ENCODE peak calls at places on chromosome 13, in seven cellular contexts. V, S, I, B, C, Q and E are unnamed samples.

GRCh38 chr13:26664942-26665341 is 95.6 kb downstream of the GPR12 start:
- DNase-seq in B (no peak), Q (no peak), I (no peak), C (no peak), S (no peak), V (no peak), E (no peak)

GRCh38 chr13:27263438-27263837 is 7.2 kb upstream of the RASL11A start:
- DNase-seq in V (no peak), I (no peak), S (no peak), C (no peak), Q (no peak), B (no peak), E (no peak)

GRCh38 chr13:105920375-105920774 is 615.1 kb downstream of the EFNB2 start:
- DNase-seq in C (peak; percentile 52), Q (no peak), I (peak; percentile 87), S (no peak), V (no peak), B (peak; percentile 89), E (no peak)

GRCh38 chr13:105037064-105037463 is 1498.4 kb downstream of the EFNB2 start:
- DNase-seq in I (no peak), C (no peak), V (no peak), B (peak; percentile 42), Q (no peak), S (no peak), E (no peak)

GRCh38 chr13:30126903-30127428 is 180.4 kb downstream of the KATNAL1 start:
- DNase-seq in Q (no peak), C (peak; percentile 50), S (no peak), I (peak; percentile 61), B (no peak), V (no peak), E (no peak)

GRCh38 chr13:35914662-35915061 is 216.5 kb downstream of the DCLK1 start:
- DNase-seq in S (no peak), C (peak; percentile 78), V (no peak), I (no peak), B (no peak), Q (no peak), E (no peak)

GRCh38 chr13:48126944-48127814 is 32.3 kb upstream of the MED4 start:
- DNase-seq in B (peak; percentile 80), C (peak; percentile 51), V (peak; percentile 14), I (peak; percentile 60), Q (peak; percentile 51), S (no peak), E (peak; percentile 24)

GRCh38 chr13:113941571-113942191 is 32.2 kb downstream of the C13orf46 start:
- DNase-seq in Q (no peak), B (no peak), S (no peak), I (no peak), C (no peak), V (no peak), E (no peak)

GRCh38 chr13:48646791-48647190 is 6.9 kb upstream of the CYSLTR2 start:
- DNase-seq in V (no peak), Q (peak; percentile 33), I (no peak), S (no peak), C (no peak), B (no peak), E (no peak)

GRCh38 chr13:50410921-50411712 is 395.9 kb downstream of the KCNRG start:
- DNase-seq in I (peak; percentile 86), V (peak; percentile 45), S (no peak), C (peak; percentile 61), Q (no peak), B (peak; percentile 90), E (peak; percentile 22)

GRCh38 chr13:39959497-39959896 is 304.0 kb downstream of the COG6 start:
- DNase-seq in Q (no peak), B (no peak), S (no peak), V (no peak), C (no peak), I (no peak), E (no peak)

GRCh38 chr13:36526897-36527296 is 94.6 kb downstream of the CCNA1 start:
- DNase-seq in V (no peak), I (no peak), C (no peak), S (peak; percentile 71), B (peak; percentile 42), Q (no peak), E (no peak)

GRCh38 chr13:40221460-40222201 is 444.8 kb downstream of the FOXO1 start:
- DNase-seq in I (no peak), C (peak; percentile 60), V (no peak), B (peak; percentile 23), S (no peak), Q (no peak), E (peak; percentile 65)

GRCh38 chr13:50512602-50513527 is 330.6 kb downstream of the DLEU7 start:
- DNase-seq in V (no peak), B (no peak), I (peak; percentile 61), C (no peak), Q (no peak), S (peak; percentile 81), E (peak; percentile 67)

GRCh38 chr13:109610517-109610916 is 175.9 kb downstream of the IRS2 start:
- DNase-seq in S (peak; percentile 73), V (no peak), Q (peak; percentile 70), I (no peak), C (no peak), B (peak; percentile 45), E (peak; percentile 51)
- TF ChIP-seq CTCF in S (peak; percentile 45), V (peak; percentile 36), Q (peak; percentile 66), I (peak; percentile 30), C (no peak), B (peak; percentile 31), E (no peak)

GRCh38 chr13:52850396-52851152 is 2.1 kb upstream of the PCDH8 start:
- DNase-seq in C (no peak), V (no peak), I (peak; percentile 7), S (peak; percentile 87), Q (peak; percentile 93), B (peak; percentile 51), E (peak; percentile 61)
- TF ChIP-seq CTCF in C (peak; percentile 19), V (no peak), I (no peak), S (no peak), Q (peak; percentile 96), B (no peak), E (no peak)

DNA sequence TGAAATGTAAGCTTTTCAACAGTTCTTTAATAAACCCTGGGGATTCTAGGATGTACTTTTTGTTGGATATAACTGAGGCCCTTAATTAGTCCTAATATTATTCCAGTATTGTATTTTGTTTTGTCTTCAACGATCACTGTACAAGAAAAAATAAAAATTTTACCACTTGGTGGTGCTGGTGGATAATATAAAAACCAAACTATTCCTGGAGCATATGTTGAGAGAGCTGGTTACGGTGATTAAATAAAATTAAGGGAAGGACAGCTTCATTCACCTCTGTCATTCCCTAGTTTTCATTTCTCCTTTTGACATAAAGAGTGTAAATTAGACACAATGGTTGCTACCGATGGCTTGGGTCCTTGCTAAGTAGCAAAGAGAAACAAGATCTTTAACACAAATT is 598.6 kb upstream of the PCDH20 start:
- DNase-seq in I (peak; percentile 1), B (peak; percentile 25), V (no peak), S (no peak), C (no peak), Q (no peak), E (no peak)
- TF ChIP-seq CTCF in I (no peak), B (peak; percentile 21), V (no peak), S (no peak), C (no peak), Q (peak; percentile 49), E (no peak)

DNA sequence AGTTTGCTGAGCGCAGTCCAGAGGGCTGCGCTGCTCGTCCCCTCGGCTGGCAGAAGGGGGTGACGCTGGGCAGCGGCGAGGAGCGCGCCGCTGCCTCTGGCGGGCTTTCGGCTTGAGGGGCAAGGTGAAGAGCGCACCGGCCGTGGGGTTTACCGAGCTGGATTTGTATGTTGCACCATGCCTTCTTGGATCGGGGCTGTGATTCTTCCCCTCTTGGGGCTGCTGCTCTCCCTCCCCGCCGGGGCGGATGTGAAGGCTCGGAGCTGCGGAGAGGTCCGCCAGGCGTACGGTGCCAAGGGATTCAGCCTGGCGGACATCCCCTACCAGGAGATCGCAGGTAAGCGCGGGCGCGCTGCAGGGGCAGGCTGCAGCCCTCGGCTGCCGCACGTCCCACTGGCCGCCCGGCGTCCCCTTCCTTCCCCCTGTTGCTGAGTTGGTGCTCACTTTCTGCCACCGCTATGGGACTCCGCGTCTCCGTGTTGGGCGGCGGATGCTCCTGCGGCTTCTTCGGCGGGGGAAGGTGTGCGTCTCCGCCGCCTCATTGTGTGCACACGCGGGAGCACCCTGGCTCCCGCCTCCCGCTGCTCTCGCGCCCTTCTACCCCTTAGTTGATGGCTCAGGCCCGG is 786 bp downstream of the GPC6 start:
- DNase-seq in S (no peak), Q (peak; percentile 57), B (peak; percentile 74), C (peak; percentile 13), I (peak; percentile 52), V (no peak), E (no peak)
- TF ChIP-seq CTCF in S (no peak), Q (no peak), B (no peak), C (no peak), I (no peak), V (no peak), E (no peak)

DNA sequence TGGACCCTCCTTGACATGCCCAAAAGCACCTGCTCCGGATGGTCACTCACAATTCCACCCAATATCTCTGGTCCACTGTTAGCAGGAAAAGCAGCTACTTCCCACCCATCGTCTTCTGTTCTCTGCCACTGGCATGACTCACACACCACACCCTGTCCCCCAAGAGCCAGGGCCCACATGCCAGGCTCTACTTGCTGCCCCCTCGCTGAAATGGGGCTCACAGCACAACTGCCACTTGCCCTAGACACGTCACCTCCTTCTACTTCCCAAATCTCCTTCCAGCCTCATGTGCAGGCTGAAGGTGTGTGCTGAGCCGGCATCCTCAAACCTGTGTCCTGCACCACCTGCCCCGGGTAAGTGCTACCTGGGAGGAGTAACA is 65.0 kb downstream of the TBC1D4 start:
- DNase-seq in C (no peak), Q (no peak), I (no peak), B (no peak), S (peak; percentile 75), V (no peak), E (no peak)
- TF ChIP-seq CTCF in C (no peak), Q (no peak), I (no peak), B (no peak), S (no peak), V (no peak), E (no peak)

DNA sequence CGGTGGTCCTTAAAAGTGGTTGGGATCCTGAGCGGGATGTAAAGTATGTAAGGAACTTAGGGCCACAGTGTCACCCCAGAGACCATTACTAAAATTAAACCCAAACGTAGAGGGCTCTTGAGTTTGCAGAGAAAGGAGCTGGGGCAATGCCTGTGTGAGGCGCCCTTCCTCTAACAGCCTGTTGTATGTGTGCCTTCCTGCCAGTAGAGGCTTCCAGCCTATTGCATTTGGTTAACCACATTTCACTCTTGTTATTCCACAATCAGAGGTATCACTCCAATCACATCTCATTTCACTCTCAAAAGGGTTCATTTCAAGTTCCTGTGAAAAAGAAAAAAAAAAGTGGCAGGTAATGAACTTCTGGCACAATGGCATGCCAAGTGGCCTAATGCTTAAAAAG is 29.4 kb downstream of the DIAPH3 start:
- DNase-seq in C (no peak), S (no peak), I (no peak), Q (peak; percentile 52), V (no peak), B (no peak), E (peak; percentile 2)
- TF ChIP-seq CTCF in C (peak; percentile 35), S (no peak), I (peak; percentile 32), Q (peak; percentile 57), V (peak; percentile 9), B (no peak), E (no peak)

DNA sequence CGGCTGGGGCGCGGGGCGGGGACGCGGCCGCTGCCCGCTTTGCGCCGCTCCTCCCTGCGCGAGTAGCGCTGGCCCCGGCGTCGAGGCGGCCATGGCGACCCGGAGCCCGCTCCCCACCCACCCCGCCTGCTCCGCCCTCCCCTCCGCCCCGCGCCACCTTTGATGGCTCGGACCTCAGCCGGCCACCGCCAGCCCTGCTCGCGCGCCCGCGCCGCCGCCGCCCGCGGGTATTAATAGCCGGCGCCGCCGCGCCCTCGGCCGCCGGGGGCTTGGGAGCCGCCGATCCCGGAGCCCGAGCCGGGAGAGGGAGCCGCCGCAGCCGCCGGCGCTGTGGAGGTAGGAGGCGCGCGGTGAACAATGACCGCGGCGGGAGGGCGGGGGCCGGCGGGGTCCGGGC is 261 bp downstream of the FARP1 start:
- DNase-seq in C (no peak), S (peak; percentile 85), B (no peak), I (no peak), V (no peak), Q (peak; percentile 43), E (no peak)
- TF ChIP-seq CTCF in C (no peak), S (no peak), B (no peak), I (no peak), V (no peak), Q (no peak), E (no peak)